ENCODE peak calls at places on chromosome 21, in ten cellular contexts. W is anterior cingulate cortex; X is coronary artery; J is omental fat pad; D is HEK293T; C is stimulated activated CD8-positive, alpha-beta memory T cell treated with anti-CD3 and anti-CD28 coated beads, Interleukin-2, amount 100 ng/mL, for 48 hours; P is GM12865; A is NCI-H1105; Q is aorta; H is HuH-7. T is an unnamed sample.

GRCh38 chr21:26795866-26796329 is 49.3 kb downstream of the ADAMTS1 start:
- DNase-seq in D (peak), Q (peak), A (no peak), J (peak), X (peak), W (peak), H (peak), P (no peak), C (no peak), T (peak)

GRCh38 chr21:31132574-31133242 is 94.4 kb upstream of the KRTAP19-8 start:
- DNase-seq in P (peak), H (no peak), J (no peak), C (peak), X (no peak), W (no peak), D (no peak), A (no peak), Q (no peak), T (no peak)

GRCh38 chr21:35002879-35003722 is 46.0 kb downstream of the RUNX1 start:
- DNase-seq in X (no peak), A (no peak), H (no peak), J (no peak), W (no peak), P (no peak), C (no peak), Q (no peak), D (no peak), T (no peak)

GRCh38 chr21:46145840-46146691 is 9.3 kb downstream of the FTCD start:
- DNase-seq in Q (peak), X (no peak), A (no peak), C (no peak), W (no peak), P (no peak), J (no peak), H (no peak), D (no peak), T (no peak)

GRCh38 chr21:39842741-39843146 is 24.5 kb upstream of the PCP4 start:
- DNase-seq in A (no peak), X (no peak), D (no peak), Q (no peak), P (no peak), C (no peak), H (no peak), J (no peak), W (no peak), T (no peak)

GRCh38 chr21:31952828-31953227 is 80.0 kb downstream of the HUNK start:
- DNase-seq in H (no peak), Q (no peak), D (no peak), A (no peak), P (no peak), J (no peak), X (no peak), C (no peak), W (no peak), T (no peak)

GRCh38 chr21:10272216-10272615 is 249.2 kb upstream of the TPTE start:
- DNase-seq in X (peak), C (no peak), A (no peak), W (no peak), P (no peak), H (no peak), D (no peak), Q (peak), J (no peak), T (no peak)

GRCh38 chr21:30882907-30883597 is 1.7 kb upstream of the KRTAP11-1 start:
- DNase-seq in A (no peak), X (no peak), P (no peak), D (no peak), H (no peak), W (no peak), Q (no peak), J (no peak), C (no peak), T (peak)

T was measured in MCF 10A.